ENCODE peak calls at places on chromosomes 7 and 10, in six cellular contexts. Y is HCT116, Z is HepG2, X is A549, T is Panc1, C is GM12878. S is an unnamed sample.

GRCh38 chr7:29611941-29612527 is 48.4 kb downstream of the PRR15 start:
- DNase-seq in Z (no peak), T (no peak), Y (no peak), X (no peak), C (no peak), S (no peak)

GRCh38 chr7:6649241-6649961 is 12.3 kb downstream of the ZNF316 start:
- DNase-seq in Z (no peak), X (no peak), C (no peak), T (no peak), Y (no peak), S (no peak)

GRCh38 chr10:33252794-33253203 is 81.7 kb downstream of the NRP1 start:
- DNase-seq in Y (no peak), T (no peak), X (peak; percentile 43), C (no peak), Z (peak; percentile 7), S (no peak)

GRCh38 chr7:30382607-30383006 is 96.0 kb downstream of the NOD1 start:
- DNase-seq in Z (no peak), T (no peak), C (no peak), X (no peak), Y (no peak), S (no peak)

GRCh38 chr7:143382791-143383641 is 1.9 kb downstream of the ZYX start:
- DNase-seq in Z (no peak), Y (no peak), C (no peak), T (no peak), X (no peak), S (no peak)

GRCh38 chr7:5063698-5064097 is 18.0 kb downstream of the RBAK start:
- DNase-seq in Y (no peak), X (no peak), C (no peak), T (no peak), Z (no peak), S (no peak)

GRCh38 chr7:55365103-55365679 is at the start of gene LANCL2:
- DNase-seq in Y (no peak), T (no peak), X (peak; percentile 31), C (no peak), Z (no peak), S (no peak)

GRCh38 chr7:130917669-130918128 is 183.7 kb upstream of the KLF14 start:
- DNase-seq in C (no peak), Z (no peak), T (no peak), Y (no peak), X (no peak), S (no peak)

DNA sequence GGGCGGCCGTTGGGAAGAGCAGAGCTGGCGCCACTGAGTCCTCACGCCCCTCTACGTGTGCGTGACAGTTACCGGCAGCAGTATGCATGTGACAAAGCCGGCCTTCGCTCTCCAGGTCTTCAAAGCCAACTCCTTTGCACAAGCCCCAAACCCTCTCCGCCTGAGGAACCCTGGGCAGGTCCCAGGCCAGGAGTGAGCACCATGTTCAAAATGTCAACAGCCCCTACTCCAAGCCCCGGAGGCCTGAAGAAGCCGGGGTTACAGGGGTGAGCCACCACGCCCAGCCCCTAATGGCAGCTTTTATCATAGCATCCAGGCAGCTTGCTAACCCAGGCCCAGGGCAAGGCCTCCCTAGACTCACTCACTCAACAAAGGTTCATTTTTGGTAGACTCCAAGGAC is 70.8 kb downstream of the OAT start:
- DNase-seq in C (no peak), Z (no peak), Y (no peak), T (no peak), X (no peak), S (no peak)
- TF ChIP-seq REST in C (no peak), Z (no peak), Y (no peak), T (no peak), X (no peak), S (no peak)

GRCh38 chr10:133276435-133277201 is at the start of gene ADAM8:
- DNase-seq in X (no peak), Y (no peak), T (no peak), C (no peak), Z (no peak), S (no peak)

GRCh38 chr10:133277277-133277992 is 767 bp upstream of the ADAM8 start:
- DNase-seq in T (no peak), Z (no peak), X (no peak), C (no peak), Y (no peak), S (no peak)

GRCh38 chr10:133276100-133276434 is 601 bp downstream of the ADAM8 start:
- DNase-seq in Z (no peak), Y (no peak), T (no peak), X (no peak), C (no peak), S (no peak)

GRCh38 chr10:133274751-133275682 is 1.7 kb downstream of the ADAM8 start:
- DNase-seq in Z (no peak), Y (no peak), X (no peak), T (no peak), C (peak; percentile 72), S (peak; percentile 89)

GRCh38 chr10:133275683-133276092 is 980 bp downstream of the ADAM8 start:
- DNase-seq in Y (no peak), X (no peak), C (no peak), Z (no peak), T (no peak), S (no peak)
- TF ChIP-seq REST in Y (no peak), X (no peak), C (no peak), Z (no peak), T (no peak), S (no peak)

DNA sequence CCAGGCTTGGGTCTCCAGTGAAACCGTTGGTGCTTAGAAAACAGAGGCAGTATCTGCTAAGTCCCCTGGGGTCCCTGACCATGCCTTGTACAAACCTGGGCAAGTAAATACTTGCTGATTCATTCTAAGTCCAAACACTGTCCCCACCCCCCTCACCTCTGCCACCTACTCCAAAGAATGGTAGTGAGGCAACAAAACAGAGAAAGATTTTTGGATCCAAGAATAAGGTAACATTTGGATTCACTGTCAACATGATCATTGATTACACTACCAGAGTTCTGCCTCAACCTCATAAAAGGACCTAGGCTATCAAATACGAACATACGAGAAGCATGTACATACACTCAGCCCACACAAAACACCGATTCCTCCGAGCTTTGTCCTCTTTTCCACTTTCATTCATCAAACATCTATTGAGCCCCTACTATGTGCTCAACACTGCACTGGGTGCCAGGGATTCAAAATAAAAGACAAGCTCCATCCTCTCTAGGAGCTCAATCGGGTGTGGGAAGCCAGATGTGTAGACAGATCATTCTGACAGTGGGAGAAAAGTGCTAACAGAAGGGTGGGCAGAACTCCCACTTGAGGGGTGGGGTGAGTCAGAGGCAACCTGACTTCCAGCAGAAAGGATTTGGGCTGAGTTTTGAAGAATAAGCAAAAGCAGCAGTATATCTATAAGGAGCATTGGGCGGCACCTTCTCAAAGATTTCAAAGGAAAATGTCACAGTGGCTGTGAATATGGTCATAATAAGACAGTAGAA is 71.2 kb downstream of the GFRA1 start:
- DNase-seq in C (no peak), T (no peak), Y (no peak), X (no peak), Z (no peak), S (no peak)
- TF ChIP-seq REST in C (no peak), T (no peak), Y (no peak), X (no peak), Z (no peak), S (no peak)

GRCh38 chr10:48470115-48470892 is 134.6 kb downstream of the ARHGAP22 start:
- DNase-seq in C (no peak), Y (no peak), Z (no peak), T (no peak), X (no peak), S (no peak)

GRCh38 chr10:48469516-48470020 is 135.3 kb downstream of the ARHGAP22 start:
- DNase-seq in X (no peak), Y (no peak), T (no peak), Z (no peak), C (no peak), S (no peak)

GRCh38 chr10:48472670-48473069 is 132.2 kb downstream of the ARHGAP22 start:
- DNase-seq in X (no peak), C (no peak), Z (no peak), T (no peak), Y (no peak), S (no peak)

GRCh38 chr10:48468866-48469511 is 135.9 kb downstream of the ARHGAP22 start:
- DNase-seq in C (no peak), T (no peak), X (no peak), Z (no peak), Y (no peak), S (no peak)

GRCh38 chr10:48470893-48471805 is 133.7 kb downstream of the ARHGAP22 start:
- DNase-seq in C (no peak), Y (no peak), Z (no peak), X (no peak), T (no peak), S (no peak)
- TF ChIP-seq REST in C (no peak), Y (no peak), Z (no peak), X (no peak), T (no peak), S (no peak)

DNA sequence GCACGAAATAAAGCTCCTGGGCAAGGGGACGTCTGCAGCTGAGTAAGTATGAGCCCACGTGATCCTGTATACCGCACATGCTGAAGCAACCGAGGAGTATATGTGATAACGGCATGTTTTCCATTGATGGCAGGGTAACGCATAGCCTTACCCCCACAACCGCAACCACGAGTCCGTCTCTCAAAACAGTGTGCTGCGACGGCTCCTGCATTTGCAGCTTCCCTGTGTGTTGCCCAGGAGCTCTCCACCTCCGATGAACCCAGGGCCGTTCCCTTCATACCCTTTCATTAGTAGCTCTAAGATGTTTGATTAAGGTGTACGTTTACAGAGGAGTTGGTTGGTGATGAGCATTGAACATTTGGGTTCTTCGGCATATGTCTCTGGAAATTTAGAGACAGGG is 69.3 kb downstream of the MGMT start:
- DNase-seq in C (no peak), T (no peak), X (no peak), Y (no peak), Z (no peak), S (no peak)
- TF ChIP-seq REST in C (no peak), T (no peak), X (no peak), Y (no peak), Z (no peak), S (no peak)

GRCh38 chr7:132666076-132666775 is 90.0 kb upstream of the PLXNA4 start:
- DNase-seq in Z (no peak), T (no peak), Y (no peak), X (no peak), C (no peak), S (no peak)
- TF ChIP-seq REST in Z (no peak), T (no peak), Y (no peak), X (no peak), C (no peak), S (no peak)

GRCh38 chr7:17532861-17533404 is 234.5 kb downstream of the AHR start:
- DNase-seq in T (no peak), X (peak; percentile 18), Z (no peak), Y (peak; percentile 59), C (no peak), S (no peak)
- TF ChIP-seq REST in T (no peak), X (no peak), Z (no peak), Y (no peak), C (no peak), S (no peak)

S was measured in HL-60.